ENCODE peak calls at places on chromosome 11, in four cellular contexts. One of them, this sample, is unnamed.

GRCh38 chr11:1874406-1875092 is 17.1 kb downstream of the PRR33 start:
- DNase-seq in cardiac fibroblast: no peak
- DNase-seq in AG04450: no peak
- DNase-seq in heart left ventricle: no peak
- DNase-seq in this sample: no peak

GRCh38 chr11:67268036-67268683 is 1.9 kb downstream of the GRK2 start:
- DNase-seq in cardiac fibroblast: no peak
- DNase-seq in AG04450: no peak
- DNase-seq in heart left ventricle: no peak
- DNase-seq in this sample: no peak

GRCh38 chr11:93906486-93906885 is 56.1 kb upstream of the VSTM5 start:
- DNase-seq in cardiac fibroblast: no peak
- DNase-seq in AG04450: no peak
- DNase-seq in heart left ventricle: no peak
- DNase-seq in this sample: peak; percentile 18

GRCh38 chr11:81071641-81072040 is 1630.8 kb upstream of the TENM4 start:
- DNase-seq in cardiac fibroblast: no peak
- DNase-seq in AG04450: no peak
- DNase-seq in heart left ventricle: no peak
- DNase-seq in this sample: no peak

GRCh38 chr11:130897262-130898182 is 18.8 kb downstream of the SNX19 start:
- DNase-seq in cardiac fibroblast: peak; percentile 97
- DNase-seq in AG04450: peak; percentile 96
- DNase-seq in heart left ventricle: peak; percentile 83
- DNase-seq in this sample: peak; percentile 97

GRCh38 chr11:26841818-26842457 is 120.1 kb upstream of the SLC5A12 start:
- DNase-seq in cardiac fibroblast: peak; percentile 84
- DNase-seq in AG04450: no peak
- DNase-seq in heart left ventricle: no peak
- DNase-seq in this sample: peak; percentile 76

GRCh38 chr11:2137202-2138071 is 1.8 kb downstream of the IGF2 start:
- DNase-seq in cardiac fibroblast: peak; percentile 69
- DNase-seq in AG04450: peak; percentile 37
- DNase-seq in heart left ventricle: peak; percentile 81
- DNase-seq in this sample: peak; percentile 28

GRCh38 chr11:1161410-1162152 is 3.8 kb downstream of the MUC5AC start:
- DNase-seq in cardiac fibroblast: no peak
- DNase-seq in AG04450: no peak
- DNase-seq in heart left ventricle: no peak
- DNase-seq in this sample: no peak

GRCh38 chr11:15059132-15059531 is 14.3 kb upstream of the CALCB start:
- DNase-seq in cardiac fibroblast: no peak
- DNase-seq in AG04450: no peak
- DNase-seq in heart left ventricle: no peak
- DNase-seq in this sample: peak; percentile 23

GRCh38 chr11:126431401-126432064 is 76.0 kb downstream of the ST3GAL4 start:
- DNase-seq in cardiac fibroblast: peak; percentile 84
- DNase-seq in AG04450: no peak
- DNase-seq in heart left ventricle: peak; percentile 57
- DNase-seq in this sample: peak; percentile 86

GRCh38 chr11:133619973-133620372 is 87.7 kb upstream of the OPCML start:
- DNase-seq in cardiac fibroblast: no peak
- DNase-seq in AG04450: no peak
- DNase-seq in heart left ventricle: no peak
- DNase-seq in this sample: no peak

GRCh38 chr11:118998822-118999221 is 884 bp downstream of the CENATAC start:
- DNase-seq in cardiac fibroblast: peak; percentile 63
- DNase-seq in AG04450: peak; percentile 27
- DNase-seq in heart left ventricle: no peak
- DNase-seq in this sample: peak; percentile 68

GRCh38 chr11:118921929-118922744 is 3.6 kb downstream of the BCL9L start:
- DNase-seq in cardiac fibroblast: peak; percentile 96
- DNase-seq in AG04450: no peak
- DNase-seq in heart left ventricle: peak; percentile 84
- DNase-seq in this sample: peak; percentile 74

GRCh38 chr11:65557280-65558001 is 718 bp downstream of the LTBP3 start:
- DNase-seq in cardiac fibroblast: no peak
- DNase-seq in AG04450: no peak
- DNase-seq in heart left ventricle: peak; percentile 60
- DNase-seq in this sample: no peak
- H3K4me3 ChIP-seq in cardiac fibroblast: peak overlapping the region; percentile 58
- H3K4me3 ChIP-seq in AG04450: peak overlapping the region; percentile 71
- H3K4me3 ChIP-seq in heart left ventricle: peak overlapping the region; percentile 59
- H3K4me3 ChIP-seq in this sample: peak overlapping the region; percentile 54

GRCh38 chr11:12914401-12914912 is 94.7 kb upstream of the RASSF10 start:
- DNase-seq in cardiac fibroblast: peak; percentile 40
- DNase-seq in AG04450: no peak
- DNase-seq in heart left ventricle: peak; percentile 75
- DNase-seq in this sample: peak; percentile 55
- TF ChIP-seq CTCF in cardiac fibroblast: peak; percentile 53
- TF ChIP-seq CTCF in AG04450: peak; percentile 73
- TF ChIP-seq CTCF in heart left ventricle: peak; percentile 47
- TF ChIP-seq CTCF in this sample: peak; percentile 56

GRCh38 chr11:76800466-76801200 is 17.5 kb downstream of the TSKU start:
- DNase-seq in cardiac fibroblast: no peak
- DNase-seq in AG04450: no peak
- DNase-seq in heart left ventricle: no peak
- DNase-seq in this sample: no peak

GRCh38 chr11:76799061-76799804 is 16.1 kb downstream of the TSKU start:
- DNase-seq in cardiac fibroblast: peak; percentile 86
- DNase-seq in AG04450: no peak
- DNase-seq in heart left ventricle: peak; percentile 88
- DNase-seq in this sample: peak; percentile 70

GRCh38 chr11:76798202-76798581 is 15.0 kb downstream of the TSKU start:
- DNase-seq in cardiac fibroblast: no peak
- DNase-seq in AG04450: no peak
- DNase-seq in heart left ventricle: no peak
- DNase-seq in this sample: no peak

GRCh38 chr11:76797341-76798201 is 14.4 kb downstream of the TSKU start:
- DNase-seq in cardiac fibroblast: no peak
- DNase-seq in AG04450: no peak
- DNase-seq in heart left ventricle: no peak
- DNase-seq in this sample: no peak

DNA sequence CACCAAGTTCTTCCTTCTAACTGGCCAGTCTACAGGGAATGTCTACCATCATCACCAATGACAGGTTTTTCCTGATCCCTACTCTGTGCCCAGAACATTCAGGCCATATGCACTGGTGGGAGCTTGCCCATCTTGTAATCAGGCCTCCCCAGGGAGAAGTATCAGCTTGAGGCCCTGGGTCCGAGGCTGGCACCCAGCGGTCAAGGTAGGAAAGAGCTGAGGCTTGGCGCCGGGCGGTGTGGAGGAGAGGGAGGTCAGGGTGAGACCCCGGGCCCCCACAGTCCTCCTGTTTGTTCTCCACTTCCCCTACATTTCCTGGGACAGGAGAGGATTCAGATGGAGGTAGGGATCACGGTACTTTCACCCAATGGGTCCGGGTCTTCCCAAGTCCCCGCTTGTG is 15.5 kb downstream of the TSKU start:
- DNase-seq in cardiac fibroblast: no peak
- DNase-seq in AG04450: no peak
- DNase-seq in heart left ventricle: no peak
- DNase-seq in this sample: no peak
- H3K4me3 ChIP-seq in cardiac fibroblast: no peak overlapping the region
- H3K4me3 ChIP-seq in AG04450: no peak overlapping the region
- H3K4me3 ChIP-seq in heart left ventricle: peak overlapping the region; percentile 38
- H3K4me3 ChIP-seq in this sample: no peak overlapping the region

DNA sequence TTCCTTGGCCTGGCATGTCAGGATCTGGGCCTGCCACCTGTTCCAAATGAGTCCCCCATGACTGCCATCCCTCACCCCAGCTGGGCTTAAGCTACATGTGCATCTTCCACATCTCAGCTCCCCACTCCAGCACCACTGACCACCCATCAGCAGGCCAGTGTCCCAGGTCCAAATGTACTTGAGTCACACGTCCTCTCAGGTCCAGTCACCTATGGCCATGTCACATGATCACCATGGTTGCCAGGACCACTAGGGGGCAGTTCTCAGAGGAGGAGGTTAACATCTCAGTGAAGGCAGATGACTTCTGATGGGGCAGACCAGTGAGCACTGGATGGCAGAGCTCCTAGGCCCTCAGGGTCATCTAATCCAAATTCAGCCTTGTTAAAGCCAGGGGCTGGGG is 41.9 kb upstream of the WNT11 start:
- DNase-seq in cardiac fibroblast: no peak
- DNase-seq in AG04450: no peak
- DNase-seq in heart left ventricle: no peak
- DNase-seq in this sample: peak; percentile 33
- TF ChIP-seq CTCF in cardiac fibroblast: peak; percentile 23
- TF ChIP-seq CTCF in AG04450: peak; percentile 25
- TF ChIP-seq CTCF in heart left ventricle: peak; percentile 16
- TF ChIP-seq CTCF in this sample: peak; percentile 30

GRCh38 chr11:60459345-60459744 is 3.7 kb downstream of the MS4A1 start:
- DNase-seq in cardiac fibroblast: no peak
- DNase-seq in AG04450: no peak
- DNase-seq in heart left ventricle: no peak
- DNase-seq in this sample: no peak
- H3K4me3 ChIP-seq in cardiac fibroblast: no peak overlapping the region
- H3K4me3 ChIP-seq in AG04450: no peak overlapping the region
- H3K4me3 ChIP-seq in heart left ventricle: no peak overlapping the region
- H3K4me3 ChIP-seq in this sample: no peak overlapping the region

GRCh38 chr11:6096417-6096816 is 11.1 kb upstream of the OR56B4 start:
- DNase-seq in cardiac fibroblast: no peak
- DNase-seq in AG04450: no peak
- DNase-seq in heart left ventricle: no peak
- DNase-seq in this sample: no peak
- TF ChIP-seq CTCF in cardiac fibroblast: no peak
- TF ChIP-seq CTCF in AG04450: no peak
- TF ChIP-seq CTCF in heart left ventricle: no peak
- TF ChIP-seq CTCF in this sample: no peak

GRCh38 chr11:21659961-21660360 is 532.9 kb upstream of the ANO5 start:
- DNase-seq in cardiac fibroblast: no peak
- DNase-seq in AG04450: no peak
- DNase-seq in heart left ventricle: no peak
- DNase-seq in this sample: no peak

GRCh38 chr11:21658654-21659193 is 534.2 kb upstream of the ANO5 start:
- DNase-seq in cardiac fibroblast: no peak
- DNase-seq in AG04450: no peak
- DNase-seq in heart left ventricle: no peak
- DNase-seq in this sample: no peak

GRCh38 chr11:21656065-21656464 is 536.8 kb upstream of the ANO5 start:
- DNase-seq in cardiac fibroblast: no peak
- DNase-seq in AG04450: no peak
- DNase-seq in heart left ventricle: no peak
- DNase-seq in this sample: no peak

DNA sequence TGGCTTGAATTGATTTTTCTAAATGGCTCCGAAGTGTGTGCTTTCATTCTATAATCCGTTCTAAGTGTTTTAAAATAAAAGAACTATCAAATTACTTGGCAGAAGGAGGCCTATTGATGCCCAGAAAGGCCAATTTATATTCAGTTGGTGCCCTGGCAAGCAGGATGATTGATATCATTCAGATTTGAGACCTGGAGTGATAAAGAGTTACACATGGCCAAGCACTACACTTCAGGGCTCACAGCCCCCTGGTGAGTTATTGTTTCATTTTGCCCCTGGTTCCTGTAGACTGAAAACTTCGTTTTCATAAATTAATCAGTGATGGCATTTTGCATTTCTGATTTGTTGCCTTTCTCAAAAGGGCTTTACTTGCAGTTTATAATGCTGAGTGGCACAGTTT is 538.8 kb upstream of the ANO5 start:
- DNase-seq in cardiac fibroblast: no peak
- DNase-seq in AG04450: no peak
- DNase-seq in heart left ventricle: no peak
- DNase-seq in this sample: no peak
- H3K4me3 ChIP-seq in cardiac fibroblast: no peak overlapping the region
- H3K4me3 ChIP-seq in AG04450: no peak overlapping the region
- H3K4me3 ChIP-seq in heart left ventricle: no peak overlapping the region
- H3K4me3 ChIP-seq in this sample: no peak overlapping the region

GRCh38 chr11:96241351-96241841 is 101.6 kb downstream of the MAML2 start:
- DNase-seq in cardiac fibroblast: no peak
- DNase-seq in AG04450: no peak
- DNase-seq in heart left ventricle: no peak
- DNase-seq in this sample: no peak
- TF ChIP-seq CTCF in cardiac fibroblast: no peak
- TF ChIP-seq CTCF in AG04450: no peak
- TF ChIP-seq CTCF in heart left ventricle: no peak
- TF ChIP-seq CTCF in this sample: no peak

GRCh38 chr11:117201906-117202305 is 2.7 kb downstream of the TAGLN start:
- DNase-seq in cardiac fibroblast: peak; percentile 59
- DNase-seq in AG04450: no peak
- DNase-seq in heart left ventricle: no peak
- DNase-seq in this sample: peak; percentile 43

GRCh38 chr11:117204283-117205080 is 5.3 kb downstream of the TAGLN start:
- DNase-seq in cardiac fibroblast: no peak
- DNase-seq in AG04450: no peak
- DNase-seq in heart left ventricle: no peak
- DNase-seq in this sample: no peak

GRCh38 chr11:117202386-117203068 is 3.4 kb downstream of the TAGLN start:
- DNase-seq in cardiac fibroblast: peak; percentile 57
- DNase-seq in AG04450: no peak
- DNase-seq in heart left ventricle: no peak
- DNase-seq in this sample: no peak

GRCh38 chr11:117201516-117201866 is 2.3 kb downstream of the TAGLN start:
- DNase-seq in cardiac fibroblast: no peak
- DNase-seq in AG04450: no peak
- DNase-seq in heart left ventricle: no peak
- DNase-seq in this sample: no peak

GRCh38 chr11:117203069-117203407 is 3.9 kb downstream of the TAGLN start:
- DNase-seq in cardiac fibroblast: peak; percentile 23
- DNase-seq in AG04450: no peak
- DNase-seq in heart left ventricle: no peak
- DNase-seq in this sample: no peak
- H3K4me3 ChIP-seq in cardiac fibroblast: no peak overlapping the region
- H3K4me3 ChIP-seq in AG04450: peak overlapping the region; percentile 88
- H3K4me3 ChIP-seq in heart left ventricle: no peak overlapping the region
- H3K4me3 ChIP-seq in this sample: no peak overlapping the region

This sample was measured in fibroblast of mammary gland.